ENCODE peak calls at places on chromosomes 11 and 22, in five cellular contexts. F, R, P, A and M are unnamed samples.
A peak's percentile ranks its signal among the peaks of the same experiment; 100 is the strongest.

GRCh38 chr22:28629420-28630184 is 50.0 kb downstream of the TTC28 start:
- DNase-seq in F (no peak), P (no peak), A (no peak), R (no peak), M (no peak)

GRCh38 chr11:25377466-25377865 is 880.6 kb downstream of the LUZP2 start:
- DNase-seq in F (no peak), R (no peak), P (no peak), A (no peak), M (no peak)

GRCh38 chr11:133819114-133819513 is 26.2 kb downstream of the SPATA19 start:
- DNase-seq in A (no peak), P (no peak), F (no peak), R (no peak), M (no peak)

GRCh38 chr11:113875414-113876073 is at the start of gene USP28:
- DNase-seq in F (peak; percentile 97), R (peak; percentile 77), P (peak; percentile 91), A (peak; percentile 99), M (peak; percentile 61)

GRCh38 chr11:117932426-117932825 is 3.2 kb upstream of the TMPRSS13 start:
- DNase-seq in F (no peak), A (no peak), P (no peak), R (no peak), M (no peak)

GRCh38 chr22:46641829-46642266 is 21.7 kb downstream of the GRAMD4 start:
- DNase-seq in P (no peak), R (no peak), A (no peak), F (no peak), M (no peak)

GRCh38 chr11:61776561-61777075 is 15.8 kb downstream of the TMEM258 start:
- DNase-seq in A (no peak), P (peak; percentile 13), R (peak; percentile 44), F (peak; percentile 69), M (peak; percentile 36)

GRCh38 chr22:28882545-28882877 is 861 bp upstream of the ZNRF3 start:
- DNase-seq in A (no peak), F (peak; percentile 21), R (no peak), P (no peak), M (no peak)

GRCh38 chr11:10388574-10388973 is 66.5 kb upstream of the AMPD3 start:
- DNase-seq in P (no peak), A (peak; percentile 54), F (no peak), R (no peak), M (no peak)

GRCh38 chr11:58958500-58958899 is 19.2 kb downstream of the GLYATL1 start:
- DNase-seq in P (no peak), A (no peak), F (no peak), R (peak; percentile 4), M (no peak)

GRCh38 chr11:7892751-7893356 is 38.2 kb downstream of the OR10A6 start:
- DNase-seq in A (no peak), F (peak; percentile 69), R (peak; percentile 76), P (peak; percentile 41), M (no peak)

GRCh38 chr22:36413022-36413770 is 25.4 kb upstream of the MYH9 start:
- DNase-seq in A (no peak), P (no peak), F (no peak), R (no peak), M (no peak)

GRCh38 chr11:61004037-61004641 is 32.7 kb downstream of the CD6 start:
- DNase-seq in R (no peak), A (peak; percentile 64), F (peak; percentile 56), P (no peak), M (peak; percentile 44)

GRCh38 chr11:117876049-117876340 is 463 bp downstream of the FXYD6 start:
- DNase-seq in R (no peak), F (no peak), P (no peak), A (no peak), M (no peak)

GRCh38 chr11:85685131-85685819 is 720 bp downstream of the CCDC89 start:
- DNase-seq in R (no peak), P (no peak), A (peak; percentile 48), F (no peak), M (no peak)

GRCh38 chr22:43882122-43882767 is 9.6 kb downstream of the PNPLA5 start:
- DNase-seq in A (no peak), P (no peak), R (no peak), F (no peak), M (no peak)

GRCh38 chr22:49658902-49659280 is 168.8 kb downstream of the BRD1 start:
- DNase-seq in F (no peak), A (no peak), P (no peak), R (no peak), M (no peak)

GRCh38 chr11:80297808-80298460 is 857.1 kb upstream of the TENM4 start:
- DNase-seq in P (peak; percentile 59), R (peak; percentile 89), F (peak; percentile 87), A (no peak), M (no peak)

GRCh38 chr11:98587884-98588283 is 432.9 kb upstream of the CNTN5 start:
- DNase-seq in P (no peak), R (no peak), A (no peak), F (no peak), M (no peak)

GRCh38 chr11:114525682-114526081 is 34.0 kb downstream of the NXPE1 start:
- DNase-seq in F (no peak), A (no peak), P (no peak), R (no peak), M (no peak)

GRCh38 chr11:75166791-75167190 is 15.9 kb downstream of the SLCO2B1 start:
- DNase-seq in F (no peak), P (no peak), R (no peak), A (no peak), M (no peak)

GRCh38 chr11:117273550-117274289 is 17.4 kb upstream of the BACE1-AS start:
- DNase-seq in F (peak; percentile 82), P (peak; percentile 1), A (no peak), R (peak; percentile 75), M (no peak)

GRCh38 chr11:70381872-70382842 is 16.2 kb upstream of the CTTN start:
- DNase-seq in R (peak; percentile 85), F (peak; percentile 80), P (peak; percentile 4), A (no peak), M (no peak)

GRCh38 chr11:3093281-3094191 is 36.3 kb upstream of the CARS1 start:
- DNase-seq in F (no peak), P (no peak), R (peak; percentile 32), A (peak; percentile 36), M (no peak)

GRCh38 chr22:30655532-30655931 is 12.1 kb downstream of the DUSP18 start:
- DNase-seq in P (no peak), R (no peak), A (no peak), F (no peak), M (no peak)

GRCh38 chr11:46120361-46120710 is 918 bp downstream of the PHF21A start:
- DNase-seq in R (no peak), A (no peak), F (no peak), P (no peak), M (no peak)

GRCh38 chr11:129247129-129247528 is 55.0 kb upstream of the ARHGAP32 start:
- DNase-seq in R (peak; percentile 41), P (no peak), F (no peak), A (no peak), M (no peak)

GRCh38 chr11:46240371-46240770 is 37.1 kb upstream of the CREB3L1 start:
- DNase-seq in F (no peak), A (no peak), P (no peak), R (no peak), M (no peak)

GRCh38 chr22:37154925-37155712 is 5.4 kb upstream of the IL2RB start:
- DNase-seq in F (no peak), A (no peak), P (no peak), R (peak; percentile 4), M (no peak)

GRCh38 chr11:116366980-116367640 is 405.7 kb downstream of the BUD13 start:
- DNase-seq in A (no peak), F (peak; percentile 57), R (no peak), P (no peak), M (no peak)